ENCODE peak calls at places on chromosomes 12 and 14, in six cellular contexts. C is HepG2, Y is HCT116, U is K562, O is GM12878, L is H1. H is an unnamed sample.

GRCh38 chr14:55976219-55976618 is 142.0 kb upstream of the PELI2 start:
- DNase-seq in Y (peak; percentile 4), L (no peak), O (no peak), C (no peak), U (no peak), H (no peak)

GRCh38 chr12:49565956-49566265 is 2.0 kb downstream of the MCRS1 start:
- DNase-seq in L (no peak), C (no peak), Y (no peak), O (no peak), U (no peak), H (no peak)

GRCh38 chr14:35220920-35221319 is 71.3 kb upstream of the PSMA6 start:
- DNase-seq in U (no peak), Y (no peak), O (no peak), L (no peak), C (no peak), H (no peak)

GRCh38 chr14:33959692-33960151 is 8.8 kb upstream of the EGLN3 start:
- DNase-seq in C (no peak), O (no peak), U (no peak), Y (no peak), L (no peak), H (no peak)

GRCh38 chr14:34711169-34711568 is 3.2 kb downstream of the CFL2 start:
- DNase-seq in L (no peak), U (no peak), C (no peak), Y (no peak), O (peak; percentile 50), H (no peak)

GRCh38 chr14:94115631-94116030 is 5.1 kb downstream of the IFI27 start:
- DNase-seq in C (no peak), L (no peak), O (no peak), Y (no peak), U (no peak), H (no peak)

GRCh38 chr12:124863409-124864325 is at the start of gene SCARB1:
- DNase-seq in U (peak; percentile 97), L (peak; percentile 33), C (peak; percentile 66), Y (peak; percentile 36), O (peak; percentile 26), H (peak; percentile 73)

GRCh38 chr14:50846171-50846880 is 15.4 kb upstream of the NIN start:
- DNase-seq in Y (no peak), L (no peak), C (no peak), O (no peak), U (no peak), H (no peak)

GRCh38 chr12:73906757-73907156 is 630.9 kb upstream of the ATXN7L3B start:
- DNase-seq in O (no peak), U (no peak), L (no peak), Y (no peak), C (no peak), H (no peak)

GRCh38 chr12:27511031-27511722 is 12.8 kb upstream of the PPFIBP1 start:
- DNase-seq in O (no peak), U (no peak), L (no peak), C (no peak), Y (no peak), H (no peak)

GRCh38 chr12:11980133-11980532 is 90.6 kb upstream of the BCL2L14 start:
- DNase-seq in U (no peak), L (no peak), Y (no peak), C (no peak), O (peak; percentile 28), H (no peak)

GRCh38 chr12:26112703-26113147 is 12.1 kb downstream of the BHLHE41 start:
- DNase-seq in O (no peak), Y (no peak), U (no peak), L (no peak), C (no peak), H (peak; percentile 84)

GRCh38 chr14:55127491-55127951 is 1.5 kb upstream of the LGALS3 start:
- DNase-seq in U (no peak), Y (no peak), C (no peak), L (no peak), O (no peak), H (no peak)

GRCh38 chr14:30445394-30445793 is 113.6 kb upstream of the G2E3 start:
- DNase-seq in O (no peak), U (no peak), L (no peak), C (no peak), Y (no peak), H (no peak)

GRCh38 chr14:85276829-85277228 is 253.1 kb upstream of the FLRT2 start:
- DNase-seq in O (no peak), C (no peak), U (no peak), L (no peak), Y (no peak), H (no peak)

GRCh38 chr12:115620816-115621215 is 656.7 kb downstream of the MED13L start:
- DNase-seq in U (no peak), Y (no peak), O (no peak), L (no peak), C (no peak), H (no peak)

GRCh38 chr14:63666326-63666725 is 24.7 kb upstream of the WDR89 start:
- DNase-seq in L (no peak), O (no peak), C (no peak), U (no peak), Y (no peak), H (no peak)

GRCh38 chr12:62983594-62983993 is 48.6 kb upstream of the PPM1H start:
- DNase-seq in O (no peak), Y (peak; percentile 6), L (peak; percentile 2), U (no peak), C (peak; percentile 57), H (no peak)

GRCh38 chr12:108855284-108856169 is 1.9 kb downstream of the SSH1 start:
- DNase-seq in L (no peak), O (no peak), U (peak; percentile 85), C (peak; percentile 43), Y (no peak), H (no peak)

GRCh38 chr14:29926701-29927595 is 699 bp downstream of the PRKD1 start:
- DNase-seq in C (peak; percentile 54), O (no peak), Y (no peak), L (no peak), U (no peak), H (no peak)

GRCh38 chr14:105591052-105591451 is 64.7 kb downstream of the TMEM121 start:
- DNase-seq in C (no peak), U (no peak), Y (no peak), O (no peak), L (no peak), H (no peak)

GRCh38 chr14:89836830-89837469 is 117.6 kb downstream of the EFCAB11 start:
- DNase-seq in C (no peak), O (no peak), U (no peak), L (no peak), Y (no peak), H (no peak)

GRCh38 chr12:131066886-131067490 is 113.3 kb downstream of the ADGRD1 start:
- DNase-seq in C (no peak), Y (no peak), U (no peak), O (no peak), L (no peak), H (no peak)

GRCh38 chr14:100844082-100844408 is 18.1 kb downstream of the MEG3 start:
- DNase-seq in O (no peak), Y (no peak), C (no peak), U (no peak), L (no peak), H (no peak)

GRCh38 chr14:28542040-28542439 is 224.5 kb upstream of the FOXG1 start:
- DNase-seq in C (no peak), U (no peak), O (no peak), L (no peak), Y (no peak), H (no peak)
- TF ChIP-seq ZNF274 in C (no peak), U (no peak), O (no peak), L (no peak), Y (no peak), H (no peak)

DNA sequence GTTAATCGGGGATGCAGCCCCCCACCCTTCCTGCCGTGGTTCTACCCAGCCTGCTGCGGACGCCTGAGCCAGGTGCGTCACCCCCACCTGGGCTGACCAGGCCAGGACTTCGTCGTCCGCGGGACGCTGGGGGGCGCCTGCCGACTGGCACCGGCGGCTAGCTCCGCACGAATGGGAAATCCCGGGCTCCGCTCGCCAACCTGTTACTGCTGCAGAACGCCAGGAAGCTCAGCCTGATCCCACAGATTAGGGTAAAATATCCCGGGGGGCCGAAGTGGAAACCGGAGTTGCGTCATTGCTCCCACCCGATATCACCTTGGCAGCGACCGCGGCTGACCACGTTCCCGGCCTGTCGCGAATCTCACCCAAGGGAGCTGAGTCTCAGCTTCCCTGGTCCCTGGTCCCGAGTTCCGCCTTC is 528 bp upstream of the VDR start:
- DNase-seq in C (no peak), Y (no peak), O (no peak), U (no peak), L (peak; percentile 61), H (peak; percentile 47)
- H3K4me3 ChIP-seq in C (peak overlapping the region; percentile 56), Y (peak overlapping the region; percentile 60), O (peak overlapping the region; percentile 46), U (peak overlapping the region; percentile 40), L (peak overlapping the region; percentile 68), H (peak overlapping the region; percentile 53)

GRCh38 chr12:132803125-132803524 is 25.5 kb downstream of the GOLGA3 start:
- DNase-seq in L (no peak), Y (no peak), C (no peak), U (no peak), O (no peak), H (no peak)

GRCh38 chr12:132801741-132802140 is 26.9 kb downstream of the GOLGA3 start:
- DNase-seq in Y (no peak), O (no peak), L (no peak), U (no peak), C (no peak), H (no peak)

GRCh38 chr12:132806857-132807256 is 21.8 kb downstream of the GOLGA3 start:
- DNase-seq in U (no peak), C (no peak), O (no peak), Y (no peak), L (no peak), H (no peak)

GRCh38 chr12:132803883-132804282 is 24.8 kb downstream of the GOLGA3 start:
- DNase-seq in C (no peak), U (no peak), Y (no peak), O (no peak), L (no peak), H (no peak)

DNA sequence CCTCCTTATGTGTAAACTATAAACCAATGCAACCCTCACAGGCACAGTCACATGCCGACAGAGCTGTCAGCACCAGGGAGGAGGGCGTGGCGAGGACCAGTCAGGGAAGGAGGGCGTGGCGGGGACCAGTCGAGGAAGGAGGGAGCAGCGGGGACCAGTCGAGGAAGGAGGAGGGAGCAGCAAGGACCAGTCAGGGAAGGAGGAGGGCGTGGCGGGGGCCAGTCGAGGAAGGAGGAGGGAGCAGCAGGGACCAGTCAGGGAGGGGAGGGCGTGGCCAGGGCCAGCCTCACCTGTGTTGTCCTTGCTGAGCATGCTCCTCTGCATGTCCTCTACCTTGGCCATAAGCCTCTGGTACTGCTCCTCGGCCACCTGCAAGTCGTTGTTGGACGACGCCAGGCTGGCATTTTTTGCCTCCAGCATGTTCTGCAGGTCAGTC is 24.2 kb downstream of the GOLGA3 start:
- DNase-seq in L (no peak), C (no peak), Y (no peak), O (no peak), U (peak; percentile 28), H (no peak)
- H3K36me3 ChIP-seq in L (peaks cover 65% of the 10 kb centered on the region), C (peaks cover 42% of the 10 kb centered on the region), Y (peaks cover 37% of the 10 kb centered on the region), O (peaks cover 35% of the 10 kb centered on the region), U (peaks cover 85% of the 10 kb centered on the region), H (peaks cover 85% of the 10 kb centered on the region)

DNA sequence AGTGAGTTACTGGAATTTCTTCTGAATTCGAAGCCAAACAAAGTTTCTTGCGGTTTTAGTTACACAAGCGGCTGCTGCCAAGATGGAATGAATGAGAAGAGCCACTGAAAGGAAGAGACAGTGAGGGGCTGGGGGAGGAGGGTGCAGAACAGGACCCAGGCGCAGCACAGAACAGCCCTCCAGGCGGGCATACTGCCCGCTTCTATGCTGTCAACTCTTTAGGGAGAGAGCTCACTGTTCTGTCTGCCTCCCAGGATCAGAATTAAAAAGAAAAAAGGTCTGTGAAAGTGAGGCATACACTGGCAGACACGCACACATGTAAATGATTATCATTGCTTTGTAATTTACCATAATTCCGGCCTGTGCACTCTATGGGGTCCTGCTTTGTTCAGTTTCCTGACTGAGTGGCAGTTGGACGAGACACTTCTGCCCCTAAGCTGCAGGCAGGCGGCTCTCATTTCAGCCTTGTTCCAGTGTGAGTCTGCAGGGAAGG is 231.6 kb downstream of the CACNA1C start:
- DNase-seq in L (no peak), O (no peak), C (no peak), Y (no peak), U (no peak), H (no peak)
- TF ChIP-seq ZNF274 in L (no peak), O (no peak), C (no peak), Y (no peak), U (no peak), H (no peak)